ENCODE peak calls at places on chromosome 19, in five cellular contexts. G, Y, X, M and F are unnamed samples.

GRCh38 chr19:4208385-4209094 is 20.8 kb upstream of the EBI3 start:
- DNase-seq in G (peak; percentile 20), Y (no peak), X (no peak), M (peak; percentile 68), F (peak; percentile 63)

GRCh38 chr19:17286263-17286662 is 4.6 kb downstream of the ANKLE1 start:
- DNase-seq in G (no peak), Y (no peak), X (no peak), M (no peak), F (no peak)

GRCh38 chr19:56217039-56217949 is 15.2 kb downstream of the ZSCAN5C start:
- DNase-seq in G (peak; percentile 49), Y (no peak), X (peak; percentile 15), M (peak; percentile 40), F (no peak)

GRCh38 chr19:18278521-18279265 is 2.7 kb downstream of the JUND start:
- DNase-seq in G (peak; percentile 39), Y (no peak), X (no peak), M (peak; percentile 45), F (peak; percentile 60)

GRCh38 chr19:49231389-49231788 is 73.8 kb downstream of the TRPM4 start:
- DNase-seq in G (no peak), Y (no peak), X (no peak), M (no peak), F (no peak)

GRCh38 chr19:45156231-45156630 is 4.6 kb downstream of the NKPD1 start:
- DNase-seq in G (no peak), Y (no peak), X (no peak), M (no peak), F (no peak)

GRCh38 chr19:38719761-38720558 is 24.3 kb downstream of the CAPN12 start:
- DNase-seq in G (no peak), Y (no peak), X (no peak), M (no peak), F (no peak)

GRCh38 chr19:18415177-18415867 is 3.9 kb upstream of the SSBP4 start:
- DNase-seq in G (peak; percentile 97), Y (peak; percentile 86), X (peak; percentile 81), M (peak; percentile 80), F (peak; percentile 80)

GRCh38 chr19:2080336-2080988 is 15.7 kb downstream of the MOB3A start:
- DNase-seq in G (no peak), Y (no peak), X (no peak), M (no peak), F (peak; percentile 46)

GRCh38 chr19:13707901-13708300 is 56.4 kb upstream of the MRI1 start:
- DNase-seq in G (no peak), Y (no peak), X (no peak), M (no peak), F (no peak)

GRCh38 chr19:3723883-3724282 is 15.7 kb downstream of the TJP3 start:
- DNase-seq in G (no peak), Y (no peak), X (no peak), M (no peak), F (no peak)

GRCh38 chr19:29239220-29239776 is 26.3 kb upstream of the UQCRFS1 start:
- DNase-seq in G (no peak), Y (no peak), X (no peak), M (no peak), F (no peak)

GRCh38 chr19:38812004-38812840 is 523 bp downstream of the LGALS4 start:
- DNase-seq in G (no peak), Y (no peak), X (no peak), M (no peak), F (peak; percentile 64)

GRCh38 chr19:33171916-33172359 is 22.2 kb upstream of the LRP3 start:
- DNase-seq in G (no peak), Y (no peak), X (no peak), M (peak; percentile 14), F (no peak)

GRCh38 chr19:2561221-2561620 is 85.3 kb downstream of the GADD45B start:
- DNase-seq in G (no peak), Y (no peak), X (peak; percentile 2), M (no peak), F (no peak)

GRCh38 chr19:36139120-36139472 is 770 bp upstream of the CAPNS1 start:
- DNase-seq in G (no peak), Y (no peak), X (no peak), M (no peak), F (no peak)
- H3K4me3 ChIP-seq in G (peak overlapping the region; percentile 97), Y (peak overlapping the region; percentile 80), X (peak overlapping the region; percentile 86), M (peak overlapping the region; percentile 90), F (peak overlapping the region; percentile 84)

GRCh38 chr19:16118489-16119033 is 6.9 kb downstream of the RAB8A start:
- DNase-seq in G (no peak), Y (peak; percentile 52), X (no peak), M (no peak), F (peak; percentile 40)

GRCh38 chr19:16121141-16121540 is 9.5 kb downstream of the RAB8A start:
- DNase-seq in G (no peak), Y (no peak), X (no peak), M (no peak), F (no peak)

GRCh38 chr19:16116067-16116466 is 4.4 kb downstream of the RAB8A start:
- DNase-seq in G (no peak), Y (no peak), X (no peak), M (no peak), F (no peak)

GRCh38 chr19:16115309-16116039 is 3.8 kb downstream of the RAB8A start:
- DNase-seq in G (no peak), Y (peak; percentile 12), X (no peak), M (no peak), F (no peak)

GRCh38 chr19:16117594-16118033 is 5.9 kb downstream of the RAB8A start:
- DNase-seq in G (no peak), Y (peak; percentile 36), X (no peak), M (no peak), F (no peak)
- TF ChIP-seq CTCF in G (no peak), Y (no peak), X (no peak), M (no peak), F (no peak)

DNA sequence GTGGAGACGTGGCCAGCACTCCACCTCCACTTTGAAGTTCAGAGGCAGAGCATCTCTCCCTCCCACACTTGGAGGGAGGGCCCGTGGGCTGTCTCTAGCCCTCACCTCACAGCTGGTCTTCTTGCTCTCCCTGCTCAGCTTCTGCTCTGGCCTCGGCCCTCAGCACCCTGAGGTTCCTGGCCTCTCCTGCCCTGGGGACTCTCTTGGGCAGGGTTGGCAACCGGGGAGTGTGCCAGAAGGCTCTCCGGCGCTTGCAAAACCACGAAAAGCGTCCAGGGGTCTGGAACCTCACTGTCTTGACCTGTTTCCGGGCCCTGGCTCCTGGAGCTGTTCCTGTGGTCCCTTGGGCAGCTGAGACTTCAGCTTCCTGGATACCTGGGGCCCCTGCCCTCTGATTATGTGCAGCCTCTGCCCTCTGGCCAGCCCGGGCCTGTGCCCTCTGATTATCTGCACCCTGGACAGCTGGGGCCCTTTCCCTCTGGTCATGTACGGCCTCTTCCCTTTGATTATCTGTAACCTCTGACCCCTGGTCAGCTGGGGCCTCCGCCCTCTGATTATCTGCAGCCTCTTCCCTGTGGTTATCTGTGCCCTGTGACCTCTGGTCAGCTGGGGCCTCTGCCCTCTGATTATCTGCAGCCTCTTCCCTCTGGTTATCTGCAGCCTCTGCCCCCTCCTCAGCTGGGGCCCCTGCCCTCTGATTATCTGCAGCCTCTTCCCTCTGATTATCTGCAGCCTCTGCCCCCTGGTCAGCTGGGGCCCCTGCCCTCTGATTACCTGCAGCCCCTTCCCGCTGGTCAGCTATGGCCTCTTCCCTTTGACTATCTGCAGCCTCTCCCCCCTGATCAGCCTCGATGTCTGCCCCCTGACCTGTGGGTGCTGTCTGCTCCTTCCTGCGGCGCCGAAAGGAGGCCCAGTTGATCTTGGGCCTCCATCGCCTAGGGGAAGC is 2.0 kb downstream of the CCDC8 start:
- DNase-seq in G (no peak), Y (no peak), X (no peak), M (no peak), F (no peak)
- H3K4me3 ChIP-seq in G (peak overlapping the region; percentile 76), Y (peak overlapping the region; percentile 57), X (peak overlapping the region; percentile 73), M (peak overlapping the region; percentile 74), F (no peak overlapping the region)

GRCh38 chr19:7965259-7965841 is 21.9 kb upstream of the TIMM44 start:
- DNase-seq in G (no peak), Y (no peak), X (no peak), M (no peak), F (no peak)
- TF ChIP-seq CTCF in G (no peak), Y (no peak), X (no peak), M (no peak), F (no peak)

GRCh38 chr19:58385313-58386165 is 1.5 kb upstream of the RPS5 start:
- DNase-seq in G (no peak), Y (peak; percentile 57), X (no peak), M (no peak), F (no peak)
- H3K4me3 ChIP-seq in G (peak overlapping the region; percentile 77), Y (peak overlapping the region; percentile 91), X (peak overlapping the region; percentile 71), M (peak overlapping the region; percentile 87), F (no peak overlapping the region)

GRCh38 chr19:46480409-46480808 is 9.0 kb upstream of the PNMA8A start:
- DNase-seq in G (peak; percentile 89), Y (peak; percentile 50), X (no peak), M (peak; percentile 49), F (no peak)
- TF ChIP-seq CTCF in G (no peak), Y (no peak), X (no peak), M (no peak), F (no peak)

DNA sequence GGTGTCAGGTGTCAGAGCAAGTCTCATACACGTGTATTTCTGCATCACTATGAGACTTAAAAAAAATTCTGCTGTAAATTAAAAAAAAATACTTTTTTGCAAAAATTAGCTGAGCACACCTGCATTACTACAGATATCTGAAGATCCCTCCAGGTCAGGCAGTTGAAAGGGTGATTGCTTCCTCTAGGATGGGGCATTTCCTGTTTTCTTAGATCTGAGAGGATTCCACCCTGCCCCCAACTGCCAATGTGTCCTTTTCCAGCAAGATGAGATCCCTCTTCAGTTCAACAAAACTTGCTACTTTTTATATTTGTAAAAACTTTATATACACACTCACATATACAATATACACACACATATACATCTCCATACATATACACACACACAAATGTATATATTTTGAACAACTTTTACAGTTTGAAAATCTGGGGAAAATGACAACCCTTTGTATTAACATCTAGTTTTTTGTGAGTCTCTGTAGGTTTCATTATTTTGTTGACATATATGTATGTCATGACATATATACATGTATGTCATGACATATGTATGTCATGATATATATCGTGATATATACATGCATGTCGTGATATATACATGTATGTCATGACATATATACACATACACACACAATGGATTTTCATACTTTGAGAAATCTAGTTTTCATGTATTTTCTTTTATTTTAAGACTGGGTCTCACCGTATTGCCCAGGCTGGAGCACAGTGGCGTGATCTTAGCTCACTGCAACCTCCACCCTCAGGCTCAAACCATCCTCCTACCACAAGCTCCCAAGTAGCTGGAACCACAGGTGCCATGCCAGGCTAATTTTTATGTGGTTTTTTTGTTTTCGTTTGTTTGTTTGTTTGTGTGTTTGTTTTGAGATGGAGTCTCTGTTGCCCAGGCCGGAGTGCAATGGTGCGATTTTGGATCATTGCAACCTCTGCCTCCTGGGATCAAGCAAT is 17.8 kb downstream of the ZNF813 start:
- DNase-seq in G (no peak), Y (no peak), X (no peak), M (no peak), F (no peak)
- H3K4me3 ChIP-seq in G (no peak overlapping the region), Y (no peak overlapping the region), X (no peak overlapping the region), M (no peak overlapping the region), F (no peak overlapping the region)

GRCh38 chr19:51808333-51808986 is 13.5 kb downstream of the FPR3 start:
- DNase-seq in G (peak; percentile 87), Y (no peak), X (no peak), M (peak; percentile 79), F (no peak)
- TF ChIP-seq CTCF in G (peak; percentile 30), Y (no peak), X (peak; percentile 42), M (peak; percentile 26), F (no peak)